ENCODE peak calls at places on chromosomes 11 and 22, in seven cellular contexts. One of them, this sample, is unnamed.

GRCh38 chr11:10450451-10451398 is 4.3 kb upstream of the AMPD3 start:
- DNase-seq in anterior cingulate cortex: no peak
- DNase-seq in smooth muscle cell of the brain vasculature: no peak
- DNase-seq in hippocampal formation: no peak
- DNase-seq in NCI-H2029: peak
- DNase-seq in neuronal stem cell: peak
- DNase-seq in AG09319: no peak
- DNase-seq in this sample: peak

GRCh38 chr11:69135420-69136363 is 20.0 kb upstream of the SMIM38 start:
- DNase-seq in anterior cingulate cortex: no peak
- DNase-seq in smooth muscle cell of the brain vasculature: no peak
- DNase-seq in hippocampal formation: no peak
- DNase-seq in NCI-H2029: no peak
- DNase-seq in neuronal stem cell: no peak
- DNase-seq in AG09319: no peak
- DNase-seq in this sample: no peak

GRCh38 chr22:47189056-47189916 is 426.8 kb downstream of the TBC1D22A start:
- DNase-seq in anterior cingulate cortex: no peak
- DNase-seq in smooth muscle cell of the brain vasculature: no peak
- DNase-seq in hippocampal formation: no peak
- DNase-seq in NCI-H2029: no peak
- DNase-seq in neuronal stem cell: no peak
- DNase-seq in AG09319: no peak
- DNase-seq in this sample: no peak

GRCh38 chr22:44280665-44281188 is 32.0 kb downstream of the SHISAL1 start:
- DNase-seq in anterior cingulate cortex: no peak
- DNase-seq in smooth muscle cell of the brain vasculature: no peak
- DNase-seq in hippocampal formation: no peak
- DNase-seq in NCI-H2029: no peak
- DNase-seq in neuronal stem cell: no peak
- DNase-seq in AG09319: no peak
- DNase-seq in this sample: no peak

GRCh38 chr11:95831198-95831883 is 41.0 kb downstream of the CEP57 start:
- DNase-seq in anterior cingulate cortex: no peak
- DNase-seq in smooth muscle cell of the brain vasculature: no peak
- DNase-seq in hippocampal formation: no peak
- DNase-seq in NCI-H2029: no peak
- DNase-seq in neuronal stem cell: no peak
- DNase-seq in AG09319: peak
- DNase-seq in this sample: no peak

GRCh38 chr22:17318817-17319216 is 50.4 kb upstream of the CECR2 start:
- DNase-seq in anterior cingulate cortex: no peak
- DNase-seq in smooth muscle cell of the brain vasculature: no peak
- DNase-seq in hippocampal formation: no peak
- DNase-seq in NCI-H2029: no peak
- DNase-seq in neuronal stem cell: no peak
- DNase-seq in AG09319: no peak
- DNase-seq in this sample: no peak

GRCh38 chr22:19634576-19634975 is 79.7 kb upstream of the SEPTIN5 start:
- DNase-seq in anterior cingulate cortex: no peak
- DNase-seq in smooth muscle cell of the brain vasculature: no peak
- DNase-seq in hippocampal formation: no peak
- DNase-seq in NCI-H2029: no peak
- DNase-seq in neuronal stem cell: no peak
- DNase-seq in AG09319: no peak
- DNase-seq in this sample: no peak

GRCh38 chr22:43884600-43885318 is 7.1 kb downstream of the PNPLA5 start:
- DNase-seq in anterior cingulate cortex: peak
- DNase-seq in smooth muscle cell of the brain vasculature: no peak
- DNase-seq in hippocampal formation: no peak
- DNase-seq in NCI-H2029: peak
- DNase-seq in neuronal stem cell: peak
- DNase-seq in AG09319: peak
- DNase-seq in this sample: peak

GRCh38 chr11:5151713-5152153 is 2.8 kb downstream of the OR52A1 start:
- DNase-seq in anterior cingulate cortex: no peak
- DNase-seq in smooth muscle cell of the brain vasculature: no peak
- DNase-seq in hippocampal formation: no peak
- DNase-seq in NCI-H2029: no peak
- DNase-seq in neuronal stem cell: no peak
- DNase-seq in AG09319: no peak
- DNase-seq in this sample: no peak

GRCh38 chr11:64854534-64855502 is 10.4 kb upstream of the CDC42BPG start:
- DNase-seq in anterior cingulate cortex: no peak
- DNase-seq in smooth muscle cell of the brain vasculature: no peak
- DNase-seq in hippocampal formation: no peak
- DNase-seq in NCI-H2029: no peak
- DNase-seq in neuronal stem cell: no peak
- DNase-seq in AG09319: peak
- DNase-seq in this sample: no peak

This sample was measured in progenitor cell of endocrine pancreas.